ENCODE peak calls at places on chromosomes 2 and 18, in four cellular contexts. D is endothelial cell, A is prostate gland, C is astrocyte of the spinal cord. O is an unnamed sample.

GRCh38 chr18:10715791-10716190 is 190.0 kb downstream of the NAPG start:
- DNase-seq in D (no peak), A (no peak), C (peak; percentile 42), O (peak; percentile 62)

GRCh38 chr2:218438601-218439000 is 19.7 kb downstream of the VIL1 start:
- DNase-seq in D (no peak), A (no peak), C (no peak), O (no peak)

GRCh38 chr2:67776276-67776675 is 286.5 kb downstream of the C1D start:
- DNase-seq in D (no peak), A (no peak), C (no peak), O (no peak)

GRCh38 chr18:22933206-22933957 is at the start of gene RBBP8:
- DNase-seq in D (peak; percentile 87), A (peak; percentile 84), C (peak; percentile 85), O (peak; percentile 75)

GRCh38 chr2:134220525-134220924 is 33.3 kb upstream of the MGAT5 start:
- DNase-seq in D (no peak), A (no peak), C (no peak), O (no peak)

GRCh38 chr2:54084600-54084999 is 30.8 kb upstream of the ACYP2 start:
- DNase-seq in D (peak; percentile 18), A (no peak), C (peak; percentile 28), O (peak; percentile 57)

GRCh38 chr18:58547864-58548263 is 81.0 kb downstream of the ALPK2 start:
- DNase-seq in D (no peak), A (no peak), C (no peak), O (no peak)

GRCh38 chr18:56795381-56795780 is 144.2 kb downstream of the WDR7 start:
- DNase-seq in D (no peak), A (no peak), C (peak; percentile 9), O (no peak)

GRCh38 chr2:136139601-136140000 is 21.7 kb upstream of the CXCR4 start:
- DNase-seq in D (no peak), A (no peak), C (no peak), O (no peak)

GRCh38 chr2:161008311-161008710 is 151.9 kb upstream of the TANK start:
- DNase-seq in D (no peak), A (no peak), C (no peak), O (no peak)

GRCh38 chr2:234482807-234483206 is 14.1 kb downstream of the ARL4C start:
- DNase-seq in D (no peak), A (no peak), C (no peak), O (no peak)

GRCh38 chr18:50143891-50144290 is 51.1 kb downstream of the MYO5B start:
- DNase-seq in D (no peak), A (no peak), C (no peak), O (peak; percentile 96)

GRCh38 chr18:49993299-49993698 is 180.0 kb upstream of the ACAA2 start:
- DNase-seq in D (no peak), A (no peak), C (no peak), O (no peak)

GRCh38 chr2:164388511-164388910 is 232.8 kb downstream of the GRB14 start:
- DNase-seq in D (no peak), A (no peak), C (peak; percentile 85), O (peak; percentile 87)

GRCh38 chr2:29055586-29055985 is 18.7 kb downstream of the PCARE start:
- DNase-seq in D (no peak), A (no peak), C (no peak), O (no peak)

GRCh38 chr18:50151876-50152275 is 43.1 kb downstream of the MYO5B start:
- DNase-seq in D (no peak), A (no peak), C (peak; percentile 13), O (peak; percentile 81)

GRCh38 chr2:105919826-105920225 is 175.1 kb downstream of the NCK2 start:
- DNase-seq in D (peak; percentile 27), A (no peak), C (peak; percentile 12), O (peak; percentile 48)

GRCh38 chr2:176079851-176080539 is 3.8 kb downstream of the EVX2 start:
- DNase-seq in D (peak; percentile 90), A (no peak), C (no peak), O (no peak)

GRCh38 chr2:207224814-207225482 is 59.2 kb upstream of the KLF7 start:
- DNase-seq in D (no peak), A (no peak), C (no peak), O (no peak)

GRCh38 chr2:144211826-144212225 is 308.1 kb downstream of the ZEB2 start:
- DNase-seq in D (no peak), A (no peak), C (no peak), O (no peak)

GRCh38 chr2:172179045-172179742 is 76.5 kb upstream of the DLX2 start:
- DNase-seq in D (no peak), A (no peak), C (peak; percentile 56), O (peak; percentile 90)

GRCh38 chr2:9095690-9096089 is 92.2 kb upstream of the MBOAT2 start:
- DNase-seq in D (peak; percentile 28), A (no peak), C (peak; percentile 54), O (peak; percentile 35)

GRCh38 chr2:69741281-69742169 is at the start of gene ANXA4:
- DNase-seq in D (peak; percentile 67), A (peak; percentile 93), C (peak; percentile 83), O (peak; percentile 88)

GRCh38 chr2:46547223-46548102 is 68.1 kb downstream of the TMEM247 start:
- DNase-seq in D (no peak), A (no peak), C (no peak), O (no peak)

GRCh38 chr18:662197-662596 is 4.7 kb downstream of the TYMS start:
- DNase-seq in D (no peak), A (no peak), C (no peak), O (no peak)

GRCh38 chr2:100988630-100989417 is 13.3 kb upstream of the RPL31 start:
- DNase-seq in D (no peak), A (no peak), C (no peak), O (no peak)

GRCh38 chr2:65473045-65473444 is 40.6 kb upstream of the SPRED2 start:
- DNase-seq in D (no peak), A (no peak), C (no peak), O (no peak)

GRCh38 chr2:130949954-130950353 is 113.2 kb downstream of the ARHGEF4 start:
- DNase-seq in D (no peak), A (no peak), C (no peak), O (peak; percentile 68)

GRCh38 chr2:120332384-120332783 is 13.6 kb upstream of the INHBB start:
- DNase-seq in D (no peak), A (no peak), C (no peak), O (no peak)

GRCh38 chr2:101267671-101268656 is 15.3 kb downstream of the CNOT11 start:
- DNase-seq in D (no peak), A (no peak), C (no peak), O (no peak)

GRCh38 chr18:7415081-7415894 is 151.8 kb upstream of the PTPRM start:
- DNase-seq in D (no peak), A (no peak), C (no peak), O (peak; percentile 52)

GRCh38 chr18:73232933-73233332 is 365.1 kb upstream of the NETO1 start:
- DNase-seq in D (no peak), A (no peak), C (no peak), O (no peak)

GRCh38 chr18:74509856-74510769 is 13.9 kb downstream of the CNDP2 start:
- DNase-seq in D (no peak), A (no peak), C (no peak), O (no peak)

GRCh38 chr2:143525536-143525935 is 396.3 kb downstream of the ARHGAP15 start:
- DNase-seq in D (no peak), A (no peak), C (no peak), O (no peak)

GRCh38 chr2:120314656-120315366 is 31.1 kb upstream of the INHBB start:
- DNase-seq in D (no peak), A (no peak), C (no peak), O (no peak)

GRCh38 chr2:176637134-176637496 is 367.9 kb downstream of the MTX2 start:
- DNase-seq in D (no peak), A (no peak), C (no peak), O (no peak)

GRCh38 chr2:205903549-205904129 is 182.3 kb downstream of the INO80D start:
- DNase-seq in D (peak; percentile 48), A (no peak), C (no peak), O (peak; percentile 30)

GRCh38 chr2:31784868-31785267 is 204.1 kb upstream of the SRD5A2 start:
- DNase-seq in D (no peak), A (no peak), C (no peak), O (no peak)

GRCh38 chr18:9741461-9741820 is 33.3 kb downstream of the RAB31 start:
- DNase-seq in D (no peak), A (no peak), C (no peak), O (no peak)

GRCh38 chr2:28608061-28608828 is 112.4 kb downstream of the PLB1 start:
- DNase-seq in D (no peak), A (no peak), C (no peak), O (no peak)

GRCh38 chr18:48909721-48910120 is 41.0 kb downstream of the SMAD7 start:
- DNase-seq in D (no peak), A (no peak), C (no peak), O (no peak)
- TF ChIP-seq CTCF in D (no peak), A (no peak), C (no peak), O (no peak)

GRCh38 chr2:141105763-141106162 is 1025.1 kb downstream of the LRP1B start:
- DNase-seq in D (no peak), A (no peak), C (peak; percentile 24), O (no peak)

GRCh38 chr2:141113301-141113700 is 1017.5 kb downstream of the LRP1B start:
- DNase-seq in D (no peak), A (no peak), C (no peak), O (no peak)

DNA sequence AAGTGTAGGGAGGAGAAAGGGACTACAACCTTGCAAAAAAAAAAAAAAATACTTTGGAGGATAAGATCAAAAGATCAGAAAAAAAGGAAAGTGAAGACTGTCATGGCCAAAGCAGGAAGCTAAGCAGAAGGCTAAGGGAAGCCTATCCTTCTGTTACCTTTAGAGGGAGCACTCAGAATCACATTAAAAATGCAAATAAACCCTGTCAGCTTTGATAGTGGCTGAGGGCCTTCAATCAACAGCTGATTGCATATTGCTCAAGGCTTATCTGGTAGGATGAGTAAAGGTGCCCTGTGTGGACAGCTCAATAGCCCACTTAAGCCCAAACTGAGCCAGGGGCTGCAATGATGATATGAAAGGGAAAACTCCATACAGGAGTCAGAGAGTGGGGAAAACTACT is 1021.2 kb downstream of the LRP1B start:
- DNase-seq in D (no peak), A (no peak), C (no peak), O (peak; percentile 12)
- TF ChIP-seq CTCF in D (no peak), A (no peak), C (peak; percentile 21), O (peak; percentile 45)

GRCh38 chr2:48727560-48727959 is 28.0 kb downstream of the LHCGR start:
- DNase-seq in D (no peak), A (no peak), C (no peak), O (peak; percentile 41)
- TF ChIP-seq CTCF in D (no peak), A (no peak), C (no peak), O (peak; percentile 35)

DNA sequence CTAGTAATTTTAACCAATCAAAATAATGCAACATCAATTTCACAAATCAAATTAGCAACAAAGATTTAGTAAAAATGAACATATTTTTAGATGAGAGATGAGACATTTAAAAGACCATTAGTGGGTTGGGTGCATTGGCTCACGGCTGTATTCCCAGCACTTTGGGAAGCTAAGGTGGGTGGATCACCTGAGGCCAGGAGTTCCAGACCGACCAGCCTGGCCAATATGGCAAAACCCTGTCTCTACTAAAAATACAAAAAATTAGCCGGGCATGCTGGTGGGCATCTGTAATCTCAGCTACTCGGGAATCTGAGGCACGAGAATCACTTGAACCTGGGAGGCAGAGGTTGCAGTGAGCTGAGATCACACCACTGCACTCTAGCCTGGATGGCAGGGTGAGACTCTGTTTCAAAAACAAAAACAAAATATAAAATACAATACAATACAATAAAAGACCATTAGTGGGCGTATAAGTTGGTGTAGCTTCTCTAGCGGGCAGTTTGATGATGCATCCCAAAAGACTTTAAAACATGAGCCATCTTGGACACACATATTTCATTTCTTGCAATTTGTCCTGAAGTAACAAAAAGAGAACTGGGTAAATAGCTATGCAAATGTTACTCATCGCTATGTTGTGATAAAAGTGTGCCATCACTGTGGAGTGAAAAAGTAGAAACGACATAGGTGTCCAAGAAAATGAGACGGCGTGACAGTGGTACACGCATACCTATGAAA is 101.8 kb downstream of the COL6A3 start:
- DNase-seq in D (no peak), A (no peak), C (no peak), O (no peak)
- TF ChIP-seq CTCF in D (no peak), A (no peak), C (no peak), O (no peak)

O was measured in epithelial cell of esophagus.